ENCODE peak calls at places on chromosome 1, in nine cellular contexts. One of them, this sample, is unnamed.

GRCh38 chr1:60461889-60462595 is 388.5 kb upstream of the C1orf87 start:
- DNase-seq in AG20443: no peak
- DNase-seq in stimulated activated naive CD8-positive, alpha-beta T cell treated with anti-CD3 and anti-CD28 coated beads, Interleukin-15, Interleukin-2, amounts not matched to agents 100 U/mL and 50 U/mL, for 24 hours: no peak
- DNase-seq in T-helper 1 cell: no peak
- DNase-seq in activated CD4-positive, alpha-beta T cell treated with anti-CD3 and anti-CD28 coated beads, Interleukin-2, amount 50 U/mL, for 24 hours: no peak
- DNase-seq in PC-9: no peak
- DNase-seq in NCI-H69: peak; percentile 56
- DNase-seq in stimulated activated CD8-positive, alpha-beta memory T cell treated with anti-CD3 and anti-CD28 coated beads, Interleukin-4, amount 100 ng/mL, for 1 hour: no peak
- DNase-seq in left cardiac atrium: no peak
- DNase-seq in this sample: peak; percentile 7

GRCh38 chr1:23079025-23079424 is 59.8 kb downstream of the KDM1A start:
- DNase-seq in left cardiac atrium: no peak
- DNase-seq in stimulated activated naive CD8-positive, alpha-beta T cell treated with anti-CD3 and anti-CD28 coated beads, Interleukin-15, Interleukin-2, amounts not matched to agents 100 U/mL and 50 U/mL, for 24 hours: no peak
- DNase-seq in NCI-H69: no peak
- DNase-seq in stimulated activated CD8-positive, alpha-beta memory T cell treated with anti-CD3 and anti-CD28 coated beads, Interleukin-4, amount 100 ng/mL, for 1 hour: no peak
- DNase-seq in AG20443: no peak
- DNase-seq in activated CD4-positive, alpha-beta T cell treated with anti-CD3 and anti-CD28 coated beads, Interleukin-2, amount 50 U/mL, for 24 hours: no peak
- DNase-seq in PC-9: no peak
- DNase-seq in T-helper 1 cell: no peak
- DNase-seq in this sample: no peak

GRCh38 chr1:48082271-48082925 is 85.2 kb upstream of the TRABD2B start:
- DNase-seq in activated CD4-positive, alpha-beta T cell treated with anti-CD3 and anti-CD28 coated beads, Interleukin-2, amount 50 U/mL, for 24 hours: no peak
- DNase-seq in stimulated activated naive CD8-positive, alpha-beta T cell treated with anti-CD3 and anti-CD28 coated beads, Interleukin-15, Interleukin-2, amounts not matched to agents 100 U/mL and 50 U/mL, for 24 hours: no peak
- DNase-seq in NCI-H69: peak; percentile 65
- DNase-seq in PC-9: no peak
- DNase-seq in T-helper 1 cell: no peak
- DNase-seq in AG20443: no peak
- DNase-seq in left cardiac atrium: no peak
- DNase-seq in stimulated activated CD8-positive, alpha-beta memory T cell treated with anti-CD3 and anti-CD28 coated beads, Interleukin-4, amount 100 ng/mL, for 1 hour: no peak
- DNase-seq in this sample: peak; percentile 94

GRCh38 chr1:16163882-16164820 is 8.3 kb upstream of the EPHA2 start:
- DNase-seq in left cardiac atrium: no peak
- DNase-seq in NCI-H69: peak; percentile 96
- DNase-seq in activated CD4-positive, alpha-beta T cell treated with anti-CD3 and anti-CD28 coated beads, Interleukin-2, amount 50 U/mL, for 24 hours: no peak
- DNase-seq in AG20443: peak; percentile 91
- DNase-seq in PC-9: peak; percentile 89
- DNase-seq in T-helper 1 cell: no peak
- DNase-seq in stimulated activated naive CD8-positive, alpha-beta T cell treated with anti-CD3 and anti-CD28 coated beads, Interleukin-15, Interleukin-2, amounts not matched to agents 100 U/mL and 50 U/mL, for 24 hours: no peak
- DNase-seq in stimulated activated CD8-positive, alpha-beta memory T cell treated with anti-CD3 and anti-CD28 coated beads, Interleukin-4, amount 100 ng/mL, for 1 hour: no peak
- DNase-seq in this sample: peak; percentile 40

GRCh38 chr1:37177230-37177864 is 143.0 kb upstream of the GRIK3 start:
- DNase-seq in stimulated activated CD8-positive, alpha-beta memory T cell treated with anti-CD3 and anti-CD28 coated beads, Interleukin-4, amount 100 ng/mL, for 1 hour: no peak
- DNase-seq in AG20443: peak; percentile 9
- DNase-seq in T-helper 1 cell: no peak
- DNase-seq in activated CD4-positive, alpha-beta T cell treated with anti-CD3 and anti-CD28 coated beads, Interleukin-2, amount 50 U/mL, for 24 hours: no peak
- DNase-seq in stimulated activated naive CD8-positive, alpha-beta T cell treated with anti-CD3 and anti-CD28 coated beads, Interleukin-15, Interleukin-2, amounts not matched to agents 100 U/mL and 50 U/mL, for 24 hours: peak; percentile 6
- DNase-seq in left cardiac atrium: no peak
- DNase-seq in NCI-H69: peak; percentile 85
- DNase-seq in PC-9: no peak
- DNase-seq in this sample: peak; percentile 55

GRCh38 chr1:44645466-44646244 is 28.6 kb downstream of the TMEM53 start:
- DNase-seq in T-helper 1 cell: no peak
- DNase-seq in stimulated activated CD8-positive, alpha-beta memory T cell treated with anti-CD3 and anti-CD28 coated beads, Interleukin-4, amount 100 ng/mL, for 1 hour: no peak
- DNase-seq in PC-9: no peak
- DNase-seq in AG20443: peak; percentile 87
- DNase-seq in stimulated activated naive CD8-positive, alpha-beta T cell treated with anti-CD3 and anti-CD28 coated beads, Interleukin-15, Interleukin-2, amounts not matched to agents 100 U/mL and 50 U/mL, for 24 hours: no peak
- DNase-seq in left cardiac atrium: peak; percentile 54
- DNase-seq in activated CD4-positive, alpha-beta T cell treated with anti-CD3 and anti-CD28 coated beads, Interleukin-2, amount 50 U/mL, for 24 hours: no peak
- DNase-seq in NCI-H69: no peak
- DNase-seq in this sample: peak; percentile 58

GRCh38 chr1:21822349-21822748 is 10.3 kb downstream of the LDLRAD2 start:
- DNase-seq in PC-9: no peak
- DNase-seq in left cardiac atrium: no peak
- DNase-seq in NCI-H69: no peak
- DNase-seq in stimulated activated naive CD8-positive, alpha-beta T cell treated with anti-CD3 and anti-CD28 coated beads, Interleukin-15, Interleukin-2, amounts not matched to agents 100 U/mL and 50 U/mL, for 24 hours: no peak
- DNase-seq in AG20443: peak; percentile 69
- DNase-seq in activated CD4-positive, alpha-beta T cell treated with anti-CD3 and anti-CD28 coated beads, Interleukin-2, amount 50 U/mL, for 24 hours: no peak
- DNase-seq in stimulated activated CD8-positive, alpha-beta memory T cell treated with anti-CD3 and anti-CD28 coated beads, Interleukin-4, amount 100 ng/mL, for 1 hour: no peak
- DNase-seq in T-helper 1 cell: no peak
- DNase-seq in this sample: no peak

GRCh38 chr1:76294470-76295194 is 220.1 kb downstream of the ST6GALNAC3 start:
- DNase-seq in stimulated activated naive CD8-positive, alpha-beta T cell treated with anti-CD3 and anti-CD28 coated beads, Interleukin-15, Interleukin-2, amounts not matched to agents 100 U/mL and 50 U/mL, for 24 hours: no peak
- DNase-seq in left cardiac atrium: no peak
- DNase-seq in NCI-H69: peak; percentile 59
- DNase-seq in stimulated activated CD8-positive, alpha-beta memory T cell treated with anti-CD3 and anti-CD28 coated beads, Interleukin-4, amount 100 ng/mL, for 1 hour: no peak
- DNase-seq in AG20443: no peak
- DNase-seq in PC-9: no peak
- DNase-seq in activated CD4-positive, alpha-beta T cell treated with anti-CD3 and anti-CD28 coated beads, Interleukin-2, amount 50 U/mL, for 24 hours: no peak
- DNase-seq in T-helper 1 cell: no peak
- DNase-seq in this sample: peak; percentile 68

GRCh38 chr1:239587066-239587465 is 200.7 kb downstream of the CHRM3 start:
- DNase-seq in AG20443: no peak
- DNase-seq in stimulated activated CD8-positive, alpha-beta memory T cell treated with anti-CD3 and anti-CD28 coated beads, Interleukin-4, amount 100 ng/mL, for 1 hour: no peak
- DNase-seq in T-helper 1 cell: peak; percentile 18
- DNase-seq in NCI-H69: no peak
- DNase-seq in stimulated activated naive CD8-positive, alpha-beta T cell treated with anti-CD3 and anti-CD28 coated beads, Interleukin-15, Interleukin-2, amounts not matched to agents 100 U/mL and 50 U/mL, for 24 hours: peak; percentile 20
- DNase-seq in PC-9: no peak
- DNase-seq in activated CD4-positive, alpha-beta T cell treated with anti-CD3 and anti-CD28 coated beads, Interleukin-2, amount 50 U/mL, for 24 hours: no peak
- DNase-seq in left cardiac atrium: no peak
- DNase-seq in this sample: no peak

GRCh38 chr1:228226956-228227791 is 19.3 kb downstream of the OBSCN start:
- DNase-seq in NCI-H69: peak; percentile 12
- DNase-seq in left cardiac atrium: no peak
- DNase-seq in PC-9: no peak
- DNase-seq in AG20443: no peak
- DNase-seq in stimulated activated naive CD8-positive, alpha-beta T cell treated with anti-CD3 and anti-CD28 coated beads, Interleukin-15, Interleukin-2, amounts not matched to agents 100 U/mL and 50 U/mL, for 24 hours: no peak
- DNase-seq in activated CD4-positive, alpha-beta T cell treated with anti-CD3 and anti-CD28 coated beads, Interleukin-2, amount 50 U/mL, for 24 hours: no peak
- DNase-seq in stimulated activated CD8-positive, alpha-beta memory T cell treated with anti-CD3 and anti-CD28 coated beads, Interleukin-4, amount 100 ng/mL, for 1 hour: no peak
- DNase-seq in T-helper 1 cell: no peak
- DNase-seq in this sample: peak; percentile 44